ENCODE peak calls at places on chromosomes 4 and X, in ten cellular contexts. D is hippocampal formation; T is kidney tubule cell; M is H1; O is amygdala; A is activated T-helper 1 cell treated with anti-CD3 and anti-CD28 coated beads, Interleukin-2, amount 50 U/mL, for 16 hours; J is stimulated activated CD4-positive, alpha-beta T cell treated with anti-CD3 and anti-CD28 coated beads, Interleukin-12 subunit alpha, Interleukin-12 subunit beta, amount 100 ng/mL, for 4 hours; Q is central memory CD4-positive, alpha-beta T cell; H is fibroblast of the conjunctiva; E is NCI-H524 treated with DMSO at 0.1 percent for 48 hours. B is an unnamed sample.

GRCh38 chrX:108001218-108001814 is 19.1 kb upstream of the TEX13B start:
- DNase-seq in Q (peak), D (no peak), M (no peak), A (no peak), O (no peak), T (peak), H (peak), E (no peak), J (no peak), B (peak)

GRCh38 chr4:125727931-125728330 is 413.2 kb downstream of the FAT4 start:
- DNase-seq in T (no peak), H (no peak), M (no peak), D (no peak), A (no peak), J (no peak), Q (no peak), E (no peak), O (no peak), B (no peak)

GRCh38 chrX:16100673-16101072 is 22.7 kb upstream of the GRPR start:
- DNase-seq in A (no peak), O (no peak), M (no peak), T (no peak), J (no peak), E (no peak), Q (no peak), H (no peak), D (no peak), B (no peak)

GRCh38 chrX:39859991-39860861 is 237.5 kb downstream of the BCOR start:
- DNase-seq in O (no peak), D (no peak), T (no peak), M (peak), E (no peak), J (peak), H (no peak), A (peak), Q (peak), B (peak)

GRCh38 chr4:185794637-185795036 is 17.4 kb downstream of the SORBS2 start:
- DNase-seq in J (no peak), O (no peak), A (no peak), M (no peak), T (peak), D (no peak), E (no peak), Q (no peak), H (no peak), B (no peak)

GRCh38 chrX:130125090-130125489 is 14.8 kb upstream of the ELF4 start:
- DNase-seq in A (no peak), J (no peak), T (no peak), O (peak), M (no peak), H (no peak), D (peak), E (no peak), Q (no peak), B (no peak)

GRCh38 chr4:146054676-146055075 is 116.1 kb upstream of the ZNF827 start:
- DNase-seq in T (no peak), E (no peak), M (no peak), D (no peak), J (no peak), O (no peak), A (no peak), H (no peak), Q (no peak), B (no peak)

GRCh38 chr4:88158360-88159136 is at the start of gene ABCG2:
- DNase-seq in E (peak), H (peak), O (no peak), Q (peak), M (peak), A (no peak), T (peak), J (peak), D (no peak), B (no peak)

GRCh38 chr4:153218961-153219360 is 14.7 kb downstream of the TRIM2 start:
- DNase-seq in O (no peak), A (no peak), M (no peak), D (no peak), E (no peak), H (no peak), Q (no peak), T (no peak), J (no peak), B (no peak)

GRCh38 chr4:83356899-83357661 is 22.4 kb upstream of the HPSE start:
- DNase-seq in H (peak), O (no peak), Q (no peak), D (no peak), M (no peak), E (no peak), T (peak), A (no peak), J (no peak), B (peak)

GRCh38 chrX:63656871-63657580 is 128.0 kb downstream of the ARHGEF9 start:
- DNase-seq in A (no peak), J (no peak), M (no peak), H (no peak), O (no peak), T (peak), E (no peak), D (no peak), Q (no peak), B (no peak)

GRCh38 chr4:139798456-139798855 is 132.8 kb downstream of the MGST2 start:
- DNase-seq in O (no peak), H (no peak), D (no peak), M (no peak), Q (no peak), A (no peak), T (peak), J (no peak), E (no peak), B (peak)

GRCh38 chr4:113101669-113102068 is 52.2 kb downstream of the ANK2 start:
- DNase-seq in A (no peak), D (no peak), H (no peak), O (no peak), Q (no peak), E (no peak), J (no peak), T (peak), M (no peak), B (no peak)

GRCh38 chr4:54226399-54227260 is 2.5 kb upstream of the PDGFRA start:
- DNase-seq in Q (no peak), H (peak), T (no peak), D (no peak), E (no peak), M (no peak), A (no peak), O (no peak), J (no peak), B (peak)

GRCh38 chr4:2943364-2944090 is 19.7 kb downstream of the NOP14 start:
- DNase-seq in E (no peak), M (no peak), T (no peak), Q (no peak), J (no peak), D (no peak), A (no peak), O (no peak), H (no peak), B (no peak)

GRCh38 chrX:65035451-65035779 is 59.2 kb upstream of the ZC4H2 start:
- DNase-seq in D (peak), H (no peak), O (no peak), J (no peak), M (peak), Q (no peak), A (no peak), E (peak), T (peak), B (no peak)

GRCh38 chrX:97326456-97326855 is 442.7 kb downstream of the RPA4 start:
- DNase-seq in D (no peak), M (no peak), J (no peak), E (no peak), T (peak), O (no peak), A (no peak), Q (no peak), H (no peak), B (no peak)

GRCh38 chr4:11111876-11112275 is 316.8 kb downstream of the HS3ST1 start:
- DNase-seq in M (no peak), Q (no peak), D (no peak), E (no peak), H (no peak), O (no peak), A (no peak), T (no peak), J (no peak), B (no peak)

GRCh38 chrX:101208152-101208905 is 11.3 kb upstream of the DRP2 start:
- DNase-seq in Q (no peak), O (no peak), M (no peak), J (no peak), E (no peak), A (no peak), T (peak), H (no peak), D (no peak), B (no peak)

GRCh38 chr4:92636038-92636825 is 332.5 kb downstream of the GRID2 start:
- DNase-seq in E (no peak), Q (no peak), D (peak), O (peak), H (no peak), M (no peak), A (no peak), T (no peak), J (no peak), B (no peak)

GRCh38 chr4:74431113-74431826 is 13.7 kb upstream of the AREG start:
- DNase-seq in T (no peak), M (no peak), A (no peak), Q (no peak), D (no peak), E (no peak), O (no peak), J (no peak), H (no peak), B (peak)